ENCODE peak calls at places on chromosomes 3 and 15, in eight cellular contexts. One of them, this sample, is unnamed.

GRCh38 chr3:46221368-46221767 is 13.3 kb upstream of the CCR1 start:
- DNase-seq in astrocyte of the cerebellum: no peak
- DNase-seq in HepG2: no peak
- DNase-seq in endothelial cell: no peak
- DNase-seq in nephron progenitor cell: no peak
- DNase-seq in hepatocyte: no peak
- DNase-seq in activated CD8-positive, alpha-beta T cell treated with anti-CD3 and anti-CD28 coated beads for 36 hours: no peak
- DNase-seq in ovary: no peak
- DNase-seq in this sample: no peak

GRCh38 chr3:63661242-63661641 is 8.8 kb downstream of the SNTN start:
- DNase-seq in endothelial cell: no peak
- DNase-seq in ovary: no peak
- DNase-seq in activated CD8-positive, alpha-beta T cell treated with anti-CD3 and anti-CD28 coated beads for 36 hours: no peak
- DNase-seq in nephron progenitor cell: no peak
- DNase-seq in astrocyte of the cerebellum: no peak
- DNase-seq in hepatocyte: no peak
- DNase-seq in HepG2: no peak
- DNase-seq in this sample: no peak

GRCh38 chr3:41148901-41149300 is 50.4 kb upstream of the CTNNB1 start:
- DNase-seq in hepatocyte: no peak
- DNase-seq in HepG2: no peak
- DNase-seq in ovary: no peak
- DNase-seq in activated CD8-positive, alpha-beta T cell treated with anti-CD3 and anti-CD28 coated beads for 36 hours: no peak
- DNase-seq in endothelial cell: no peak
- DNase-seq in astrocyte of the cerebellum: no peak
- DNase-seq in nephron progenitor cell: no peak
- DNase-seq in this sample: no peak

GRCh38 chr3:156693166-156693565 is 18.8 kb downstream of the TIPARP start:
- DNase-seq in hepatocyte: no peak
- DNase-seq in activated CD8-positive, alpha-beta T cell treated with anti-CD3 and anti-CD28 coated beads for 36 hours: no peak
- DNase-seq in ovary: no peak
- DNase-seq in nephron progenitor cell: no peak
- DNase-seq in HepG2: no peak
- DNase-seq in endothelial cell: no peak
- DNase-seq in astrocyte of the cerebellum: peak; percentile 61
- DNase-seq in this sample: no peak

GRCh38 chr15:99104788-99105515 is at the start of gene SYNM:
- DNase-seq in astrocyte of the cerebellum: peak; percentile 32
- DNase-seq in hepatocyte: peak; percentile 93
- DNase-seq in activated CD8-positive, alpha-beta T cell treated with anti-CD3 and anti-CD28 coated beads for 36 hours: peak; percentile 43
- DNase-seq in nephron progenitor cell: peak; percentile 81
- DNase-seq in HepG2: peak; percentile 72
- DNase-seq in endothelial cell: peak; percentile 88
- DNase-seq in ovary: peak; percentile 73
- DNase-seq in this sample: no peak

GRCh38 chr3:106068795-106069194 is 200.0 kb upstream of the CBLB start:
- DNase-seq in HepG2: no peak
- DNase-seq in nephron progenitor cell: no peak
- DNase-seq in endothelial cell: no peak
- DNase-seq in ovary: peak; percentile 50
- DNase-seq in activated CD8-positive, alpha-beta T cell treated with anti-CD3 and anti-CD28 coated beads for 36 hours: peak; percentile 36
- DNase-seq in hepatocyte: no peak
- DNase-seq in astrocyte of the cerebellum: no peak
- DNase-seq in this sample: no peak

GRCh38 chr3:154314152-154314551 is 10.1 kb downstream of the DHX36 start:
- DNase-seq in HepG2: no peak
- DNase-seq in activated CD8-positive, alpha-beta T cell treated with anti-CD3 and anti-CD28 coated beads for 36 hours: no peak
- DNase-seq in endothelial cell: no peak
- DNase-seq in ovary: no peak
- DNase-seq in hepatocyte: no peak
- DNase-seq in nephron progenitor cell: no peak
- DNase-seq in astrocyte of the cerebellum: no peak
- DNase-seq in this sample: no peak

GRCh38 chr15:98667521-98668179 is 19.3 kb downstream of the IGF1R start:
- DNase-seq in ovary: no peak
- DNase-seq in endothelial cell: no peak
- DNase-seq in astrocyte of the cerebellum: no peak
- DNase-seq in nephron progenitor cell: no peak
- DNase-seq in activated CD8-positive, alpha-beta T cell treated with anti-CD3 and anti-CD28 coated beads for 36 hours: no peak
- DNase-seq in hepatocyte: no peak
- DNase-seq in HepG2: no peak
- DNase-seq in this sample: no peak

GRCh38 chr15:55999635-56000034 is 6.2 kb upstream of the NEDD4 start:
- DNase-seq in hepatocyte: no peak
- DNase-seq in nephron progenitor cell: no peak
- DNase-seq in activated CD8-positive, alpha-beta T cell treated with anti-CD3 and anti-CD28 coated beads for 36 hours: no peak
- DNase-seq in HepG2: no peak
- DNase-seq in ovary: no peak
- DNase-seq in endothelial cell: no peak
- DNase-seq in astrocyte of the cerebellum: no peak
- DNase-seq in this sample: no peak

GRCh38 chr15:26967719-26968269 is 3.2 kb upstream of the GABRG3 start:
- DNase-seq in HepG2: no peak
- DNase-seq in activated CD8-positive, alpha-beta T cell treated with anti-CD3 and anti-CD28 coated beads for 36 hours: no peak
- DNase-seq in astrocyte of the cerebellum: peak; percentile 12
- DNase-seq in hepatocyte: peak; percentile 59
- DNase-seq in endothelial cell: peak; percentile 63
- DNase-seq in ovary: no peak
- DNase-seq in nephron progenitor cell: peak; percentile 69
- DNase-seq in this sample: no peak

GRCh38 chr3:21447471-21448205 is 303.4 kb downstream of the ZNF385D start:
- DNase-seq in hepatocyte: no peak
- DNase-seq in nephron progenitor cell: no peak
- DNase-seq in ovary: no peak
- DNase-seq in astrocyte of the cerebellum: peak; percentile 49
- DNase-seq in activated CD8-positive, alpha-beta T cell treated with anti-CD3 and anti-CD28 coated beads for 36 hours: no peak
- DNase-seq in endothelial cell: no peak
- DNase-seq in HepG2: no peak
- DNase-seq in this sample: no peak

GRCh38 chr3:164604687-164605086 is 473.6 kb downstream of the SI start:
- DNase-seq in endothelial cell: no peak
- DNase-seq in nephron progenitor cell: no peak
- DNase-seq in astrocyte of the cerebellum: no peak
- DNase-seq in ovary: no peak
- DNase-seq in hepatocyte: no peak
- DNase-seq in HepG2: no peak
- DNase-seq in activated CD8-positive, alpha-beta T cell treated with anti-CD3 and anti-CD28 coated beads for 36 hours: no peak
- DNase-seq in this sample: no peak

GRCh38 chr15:58269455-58270414 is 131.6 kb downstream of the AQP9 start:
- DNase-seq in astrocyte of the cerebellum: peak; percentile 35
- DNase-seq in nephron progenitor cell: peak; percentile 40
- DNase-seq in endothelial cell: peak; percentile 63
- DNase-seq in activated CD8-positive, alpha-beta T cell treated with anti-CD3 and anti-CD28 coated beads for 36 hours: peak; percentile 40
- DNase-seq in HepG2: peak; percentile 71
- DNase-seq in ovary: no peak
- DNase-seq in hepatocyte: peak; percentile 76
- DNase-seq in this sample: peak; percentile 49

GRCh38 chr3:41364736-41365135 is 165.4 kb downstream of the CTNNB1 start:
- DNase-seq in hepatocyte: no peak
- DNase-seq in HepG2: no peak
- DNase-seq in astrocyte of the cerebellum: no peak
- DNase-seq in activated CD8-positive, alpha-beta T cell treated with anti-CD3 and anti-CD28 coated beads for 36 hours: no peak
- DNase-seq in endothelial cell: no peak
- DNase-seq in ovary: no peak
- DNase-seq in nephron progenitor cell: no peak
- DNase-seq in this sample: no peak

GRCh38 chr3:147419062-147419701 is 10.0 kb downstream of the ZIC1 start:
- DNase-seq in activated CD8-positive, alpha-beta T cell treated with anti-CD3 and anti-CD28 coated beads for 36 hours: no peak
- DNase-seq in ovary: peak; percentile 53
- DNase-seq in endothelial cell: peak; percentile 77
- DNase-seq in HepG2: no peak
- DNase-seq in nephron progenitor cell: peak; percentile 84
- DNase-seq in hepatocyte: peak; percentile 69
- DNase-seq in astrocyte of the cerebellum: peak; percentile 99
- DNase-seq in this sample: no peak

GRCh38 chr3:52792961-52793695 is 1.5 kb upstream of the ITIH3 start:
- DNase-seq in ovary: no peak
- DNase-seq in astrocyte of the cerebellum: no peak
- DNase-seq in hepatocyte: no peak
- DNase-seq in activated CD8-positive, alpha-beta T cell treated with anti-CD3 and anti-CD28 coated beads for 36 hours: no peak
- DNase-seq in endothelial cell: no peak
- DNase-seq in nephron progenitor cell: no peak
- DNase-seq in HepG2: no peak
- DNase-seq in this sample: no peak

GRCh38 chr3:71583569-71584215 is at the start of gene FOXP1:
- DNase-seq in astrocyte of the cerebellum: no peak
- DNase-seq in HepG2: peak; percentile 66
- DNase-seq in hepatocyte: peak; percentile 88
- DNase-seq in ovary: peak; percentile 83
- DNase-seq in nephron progenitor cell: peak; percentile 73
- DNase-seq in activated CD8-positive, alpha-beta T cell treated with anti-CD3 and anti-CD28 coated beads for 36 hours: peak; percentile 79
- DNase-seq in endothelial cell: peak; percentile 73
- DNase-seq in this sample: no peak

GRCh38 chr3:129686941-129687340 is 80.5 kb upstream of the PLXND1 start:
- DNase-seq in astrocyte of the cerebellum: no peak
- DNase-seq in ovary: no peak
- DNase-seq in nephron progenitor cell: no peak
- DNase-seq in hepatocyte: peak; percentile 32
- DNase-seq in activated CD8-positive, alpha-beta T cell treated with anti-CD3 and anti-CD28 coated beads for 36 hours: no peak
- DNase-seq in HepG2: peak; percentile 83
- DNase-seq in endothelial cell: no peak
- DNase-seq in this sample: no peak

GRCh38 chr15:68559342-68560310 is 19.2 kb upstream of the CORO2B start:
- DNase-seq in hepatocyte: peak; percentile 92
- DNase-seq in HepG2: peak; percentile 33
- DNase-seq in nephron progenitor cell: peak; percentile 94
- DNase-seq in activated CD8-positive, alpha-beta T cell treated with anti-CD3 and anti-CD28 coated beads for 36 hours: peak; percentile 72
- DNase-seq in endothelial cell: peak; percentile 94
- DNase-seq in astrocyte of the cerebellum: peak; percentile 18
- DNase-seq in ovary: peak; percentile 84
- DNase-seq in this sample: no peak

DNA sequence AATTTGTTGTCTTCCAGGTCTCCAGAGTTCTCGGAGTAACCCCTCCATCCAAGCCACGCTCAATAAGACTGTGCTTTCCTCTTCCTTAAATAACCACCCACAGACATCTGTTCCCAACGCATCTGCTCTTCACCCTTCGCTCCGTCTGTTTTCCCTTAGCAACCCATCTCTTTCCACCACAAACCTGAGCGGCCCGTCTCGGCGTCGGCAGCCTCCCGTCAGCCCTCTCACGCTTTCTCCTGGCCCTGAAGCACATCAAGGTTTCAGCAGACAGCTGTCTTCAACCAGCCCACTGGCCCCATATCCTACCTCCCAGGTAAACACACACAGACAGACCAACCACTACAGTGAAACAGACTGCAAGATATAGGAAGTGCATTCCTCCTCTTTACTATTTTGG is 87.9 kb upstream of the BLM start:
- DNase-seq in astrocyte of the cerebellum: no peak
- DNase-seq in HepG2: no peak
- DNase-seq in ovary: no peak
- DNase-seq in nephron progenitor cell: no peak
- DNase-seq in activated CD8-positive, alpha-beta T cell treated with anti-CD3 and anti-CD28 coated beads for 36 hours: no peak
- DNase-seq in endothelial cell: no peak
- DNase-seq in hepatocyte: no peak
- DNase-seq in this sample: no peak
- TF ChIP-seq CTCF in astrocyte of the cerebellum: no peak
- TF ChIP-seq CTCF in HepG2: no peak
- TF ChIP-seq CTCF in ovary: no peak
- TF ChIP-seq CTCF in nephron progenitor cell: no peak
- TF ChIP-seq CTCF in activated CD8-positive, alpha-beta T cell treated with anti-CD3 and anti-CD28 coated beads for 36 hours: no peak
- TF ChIP-seq CTCF in endothelial cell: no peak
- TF ChIP-seq CTCF in hepatocyte: no peak
- TF ChIP-seq CTCF in this sample: no peak

GRCh38 chr15:85155857-85156256 is 174.2 kb downstream of the PDE8A start:
- DNase-seq in HepG2: no peak
- DNase-seq in ovary: no peak
- DNase-seq in hepatocyte: no peak
- DNase-seq in activated CD8-positive, alpha-beta T cell treated with anti-CD3 and anti-CD28 coated beads for 36 hours: no peak
- DNase-seq in astrocyte of the cerebellum: no peak
- DNase-seq in endothelial cell: no peak
- DNase-seq in nephron progenitor cell: no peak
- DNase-seq in this sample: no peak
- TF ChIP-seq CTCF in HepG2: no peak
- TF ChIP-seq CTCF in ovary: no peak
- TF ChIP-seq CTCF in hepatocyte: no peak
- TF ChIP-seq CTCF in activated CD8-positive, alpha-beta T cell treated with anti-CD3 and anti-CD28 coated beads for 36 hours: no peak
- TF ChIP-seq CTCF in astrocyte of the cerebellum: no peak
- TF ChIP-seq CTCF in endothelial cell: no peak
- TF ChIP-seq CTCF in nephron progenitor cell: no peak
- TF ChIP-seq CTCF in this sample: no peak

DNA sequence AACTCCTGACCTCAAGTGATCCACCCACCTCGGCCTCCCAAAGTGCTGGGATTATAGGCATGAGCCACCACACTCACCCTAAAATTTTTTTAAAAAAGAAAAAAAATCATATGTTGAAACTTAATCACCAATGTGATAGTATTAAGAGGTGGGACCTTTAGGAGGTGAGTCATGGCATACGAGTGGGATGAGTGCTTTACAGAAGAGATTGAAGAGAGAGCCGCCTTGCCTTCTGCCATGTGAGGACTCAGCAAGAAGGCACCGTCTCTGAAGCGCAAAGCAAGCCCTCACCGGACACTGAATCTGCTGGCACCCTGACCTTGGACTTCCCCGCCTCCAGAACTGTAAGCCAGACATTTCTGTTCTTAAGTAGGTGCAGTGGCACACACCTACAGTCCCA is 5.5 kb downstream of the ARPIN start:
- DNase-seq in activated CD8-positive, alpha-beta T cell treated with anti-CD3 and anti-CD28 coated beads for 36 hours: peak; percentile 35
- DNase-seq in ovary: no peak
- DNase-seq in endothelial cell: no peak
- DNase-seq in nephron progenitor cell: no peak
- DNase-seq in HepG2: no peak
- DNase-seq in astrocyte of the cerebellum: no peak
- DNase-seq in hepatocyte: no peak
- DNase-seq in this sample: no peak
- TF ChIP-seq CTCF in activated CD8-positive, alpha-beta T cell treated with anti-CD3 and anti-CD28 coated beads for 36 hours: no peak
- TF ChIP-seq CTCF in ovary: no peak
- TF ChIP-seq CTCF in endothelial cell: no peak
- TF ChIP-seq CTCF in nephron progenitor cell: no peak
- TF ChIP-seq CTCF in HepG2: no peak
- TF ChIP-seq CTCF in astrocyte of the cerebellum: no peak
- TF ChIP-seq CTCF in hepatocyte: no peak
- TF ChIP-seq CTCF in this sample: no peak

GRCh38 chr3:126104028-126104635 is 20.2 kb upstream of the SLC41A3 start:
- DNase-seq in endothelial cell: no peak
- DNase-seq in activated CD8-positive, alpha-beta T cell treated with anti-CD3 and anti-CD28 coated beads for 36 hours: no peak
- DNase-seq in astrocyte of the cerebellum: no peak
- DNase-seq in nephron progenitor cell: no peak
- DNase-seq in HepG2: no peak
- DNase-seq in ovary: no peak
- DNase-seq in hepatocyte: peak; percentile 1
- DNase-seq in this sample: no peak

GRCh38 chr3:126102530-126102951 is 18.6 kb upstream of the SLC41A3 start:
- DNase-seq in astrocyte of the cerebellum: no peak
- DNase-seq in activated CD8-positive, alpha-beta T cell treated with anti-CD3 and anti-CD28 coated beads for 36 hours: no peak
- DNase-seq in endothelial cell: no peak
- DNase-seq in hepatocyte: peak; percentile 17
- DNase-seq in nephron progenitor cell: no peak
- DNase-seq in ovary: no peak
- DNase-seq in HepG2: no peak
- DNase-seq in this sample: no peak

GRCh38 chr3:126104742-126105605 is 21.1 kb upstream of the SLC41A3 start:
- DNase-seq in activated CD8-positive, alpha-beta T cell treated with anti-CD3 and anti-CD28 coated beads for 36 hours: no peak
- DNase-seq in hepatocyte: peak; percentile 2
- DNase-seq in nephron progenitor cell: no peak
- DNase-seq in astrocyte of the cerebellum: no peak
- DNase-seq in ovary: no peak
- DNase-seq in HepG2: no peak
- DNase-seq in endothelial cell: no peak
- DNase-seq in this sample: no peak

GRCh38 chr3:126102011-126102410 is 18.1 kb upstream of the SLC41A3 start:
- DNase-seq in HepG2: no peak
- DNase-seq in astrocyte of the cerebellum: no peak
- DNase-seq in endothelial cell: no peak
- DNase-seq in activated CD8-positive, alpha-beta T cell treated with anti-CD3 and anti-CD28 coated beads for 36 hours: no peak
- DNase-seq in nephron progenitor cell: no peak
- DNase-seq in hepatocyte: no peak
- DNase-seq in ovary: no peak
- DNase-seq in this sample: no peak

GRCh38 chr3:126103121-126104027 is 19.4 kb upstream of the SLC41A3 start:
- DNase-seq in ovary: no peak
- DNase-seq in activated CD8-positive, alpha-beta T cell treated with anti-CD3 and anti-CD28 coated beads for 36 hours: no peak
- DNase-seq in HepG2: no peak
- DNase-seq in nephron progenitor cell: no peak
- DNase-seq in endothelial cell: no peak
- DNase-seq in hepatocyte: peak; percentile 5
- DNase-seq in astrocyte of the cerebellum: no peak
- DNase-seq in this sample: no peak
- TF ChIP-seq CTCF in ovary: no peak
- TF ChIP-seq CTCF in activated CD8-positive, alpha-beta T cell treated with anti-CD3 and anti-CD28 coated beads for 36 hours: no peak
- TF ChIP-seq CTCF in HepG2: peak; percentile 38
- TF ChIP-seq CTCF in nephron progenitor cell: no peak
- TF ChIP-seq CTCF in endothelial cell: no peak
- TF ChIP-seq CTCF in hepatocyte: no peak
- TF ChIP-seq CTCF in astrocyte of the cerebellum: no peak
- TF ChIP-seq CTCF in this sample: no peak